ENCODE peak calls at places on chromosome 11, in six cellular contexts. Q is GM12878, B is HepG2, V is H1, Y is K562, O is GM12892. C is an unnamed sample.

GRCh38 chr11:117284053-117284452 is 7.1 kb upstream of the BACE1-AS start:
- DNase-seq in Q (no peak), B (no peak), V (no peak), Y (no peak), O (no peak), C (no peak)

GRCh38 chr11:40215605-40216004 is 1243.8 kb downstream of the LRRC4C start:
- DNase-seq in Q (no peak), B (no peak), V (no peak), Y (no peak), O (no peak), C (no peak)

GRCh38 chr11:116833816-116834534 is 3.4 kb downstream of the APOA1 start:
- DNase-seq in Q (no peak), B (peak), V (no peak), Y (no peak), O (no peak), C (no peak)

GRCh38 chr11:78149646-78150045 is 10.2 kb upstream of the ALG8 start:
- DNase-seq in Q (no peak), B (no peak), V (no peak), Y (no peak), O (no peak), C (no peak)

GRCh38 chr11:45041556-45041955 is 90.9 kb upstream of the TP53I11 start:
- DNase-seq in Q (no peak), B (no peak), V (no peak), Y (no peak), O (no peak), C (no peak)

GRCh38 chr11:57815476-57815875 is 53.9 kb downstream of the CTNND1 start:
- DNase-seq in Q (no peak), B (no peak), V (no peak), Y (no peak), O (no peak), C (no peak)

GRCh38 chr11:121420398-121420797 is 31.7 kb upstream of the SORL1 start:
- DNase-seq in Q (no peak), B (no peak), V (no peak), Y (no peak), O (no peak), C (no peak)

GRCh38 chr11:47998345-47998732 is 18.0 kb downstream of the PTPRJ start:
- DNase-seq in Q (no peak), B (no peak), V (no peak), Y (no peak), O (no peak), C (no peak)

GRCh38 chr11:107307991-107308390 is 149.6 kb downstream of the CWF19L2 start:
- DNase-seq in Q (no peak), B (no peak), V (no peak), Y (no peak), O (no peak), C (no peak)

GRCh38 chr11:69230856-69231425 is 63.0 kb upstream of the MYEOV start:
- DNase-seq in Q (no peak), B (no peak), V (no peak), Y (no peak), O (no peak), C (no peak)

GRCh38 chr11:16632295-16633200 is 105.9 kb upstream of the C11orf58 start:
- DNase-seq in Q (no peak), B (peak), V (peak), Y (no peak), O (no peak), C (no peak)

GRCh38 chr11:119056397-119056999 is 507 bp downstream of the HYOU1 start:
- DNase-seq in Q (no peak), B (no peak), V (peak), Y (peak), O (peak), C (peak)

GRCh38 chr11:123286761-123287160 is 91.7 kb upstream of the CLMP start:
- DNase-seq in Q (no peak), B (no peak), V (no peak), Y (no peak), O (no peak), C (no peak)

GRCh38 chr11:33772300-33772699 is 2.0 kb downstream of the FBXO3 start:
- DNase-seq in Q (no peak), B (peak), V (no peak), Y (peak), O (no peak), C (no peak)

GRCh38 chr11:124867700-124868099 is 2.5 kb downstream of the ROBO3 start:
- DNase-seq in Q (no peak), B (peak), V (no peak), Y (peak), O (no peak), C (peak)

GRCh38 chr11:3122775-3123201 is 42.3 kb downstream of the OSBPL5 start:
- DNase-seq in Q (no peak), B (no peak), V (no peak), Y (no peak), O (no peak), C (no peak)

GRCh38 chr11:76770642-76771445 is 12.3 kb upstream of the TSKU start:
- DNase-seq in Q (no peak), B (peak), V (no peak), Y (no peak), O (no peak), C (no peak)

GRCh38 chr11:6828103-6828502 is 17.4 kb upstream of the OR10A5 start:
- DNase-seq in Q (no peak), B (peak), V (no peak), Y (no peak), O (no peak), C (no peak)

GRCh38 chr11:65960824-65961266 is 689 bp upstream of the SART1 start:
- DNase-seq in Q (no peak), B (no peak), V (no peak), Y (no peak), O (no peak), C (no peak)

GRCh38 chr11:87173185-87174039 is 135.7 kb downstream of the TMEM135 start:
- DNase-seq in Q (no peak), B (peak), V (no peak), Y (no peak), O (no peak), C (no peak)

GRCh38 chr11:70860855-70861254 is 391.5 kb downstream of the SHANK2 start:
- DNase-seq in Q (no peak), B (no peak), V (no peak), Y (no peak), O (no peak), C (no peak)

GRCh38 chr11:77067776-77068460 is 1.1 kb downstream of the CAPN5 start:
- DNase-seq in Q (no peak), B (no peak), V (no peak), Y (no peak), O (no peak), C (no peak)

GRCh38 chr11:23079382-23079813 is 219.1 kb upstream of the CCDC179 start:
- DNase-seq in Q (no peak), B (no peak), V (no peak), Y (no peak), O (no peak), C (no peak)

GRCh38 chr11:95228081-95228859 is 2.7 kb downstream of the SESN3 start:
- DNase-seq in Q (no peak), B (no peak), V (no peak), Y (no peak), O (no peak), C (no peak)

GRCh38 chr11:95231126-95231880 is at the start of gene SESN3:
- DNase-seq in Q (peak), B (peak), V (peak), Y (peak), O (peak), C (peak)

GRCh38 chr11:95231881-95232605 is 1.0 kb upstream of the SESN3 start:
- DNase-seq in Q (no peak), B (no peak), V (peak), Y (no peak), O (no peak), C (no peak)

GRCh38 chr11:95229199-95230053 is 1.6 kb downstream of the SESN3 start:
- DNase-seq in Q (no peak), B (no peak), V (no peak), Y (no peak), O (no peak), C (no peak)

DNA sequence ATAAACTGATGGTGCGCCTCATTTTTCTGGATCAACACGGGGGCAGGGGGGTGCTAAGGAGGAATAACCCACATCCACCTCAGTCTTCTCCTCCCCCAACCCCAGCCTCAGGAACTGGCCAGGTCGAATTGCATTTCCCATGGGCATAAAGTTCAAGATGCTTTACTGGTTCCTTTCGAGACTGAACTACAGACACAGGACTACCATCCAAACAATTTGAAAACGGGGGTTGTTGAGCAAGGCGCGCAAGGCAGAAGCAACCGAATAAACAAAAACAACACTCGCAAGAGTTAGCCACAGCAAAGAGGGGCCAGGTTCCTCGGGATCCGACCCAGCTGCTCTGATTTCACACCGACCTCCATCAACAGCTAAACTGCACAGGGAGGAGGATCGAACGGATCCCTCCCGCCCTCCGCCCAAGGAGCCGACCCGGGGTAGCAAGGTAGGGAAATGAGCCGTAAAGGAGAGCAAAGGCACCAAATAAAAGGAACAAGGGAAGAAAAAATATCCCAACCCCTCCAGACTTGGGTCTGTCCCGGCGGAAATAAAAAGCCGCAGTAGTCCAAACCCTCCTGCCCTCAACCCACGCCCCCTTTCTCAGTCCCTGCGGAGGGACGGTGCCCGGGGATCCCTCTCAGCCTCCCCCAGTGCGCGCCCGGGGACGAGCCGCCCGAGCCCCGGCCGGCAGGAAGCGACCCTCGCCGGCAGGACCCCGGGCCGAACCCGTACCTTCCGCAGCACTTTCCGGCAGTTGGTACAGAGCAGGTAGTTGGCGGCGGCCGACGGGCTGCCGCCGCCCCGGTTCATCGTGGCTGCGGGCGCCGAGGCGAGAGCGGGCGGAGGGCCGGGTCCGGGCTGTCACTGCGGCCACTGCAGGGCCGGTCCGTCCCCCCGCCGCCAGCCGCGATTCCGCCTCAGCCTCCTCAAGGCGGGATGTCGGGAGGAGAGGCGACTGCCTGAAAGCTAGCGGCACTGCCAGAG is 658 bp downstream of the SESN3 start:
- DNase-seq in Q (no peak), B (no peak), V (peak), Y (peak), O (no peak), C (no peak)
- TF ChIP-seq POLR2A in Q (no peak), B (no peak), V (no peak), Y (no peak), O (no peak), C (no peak)

DNA sequence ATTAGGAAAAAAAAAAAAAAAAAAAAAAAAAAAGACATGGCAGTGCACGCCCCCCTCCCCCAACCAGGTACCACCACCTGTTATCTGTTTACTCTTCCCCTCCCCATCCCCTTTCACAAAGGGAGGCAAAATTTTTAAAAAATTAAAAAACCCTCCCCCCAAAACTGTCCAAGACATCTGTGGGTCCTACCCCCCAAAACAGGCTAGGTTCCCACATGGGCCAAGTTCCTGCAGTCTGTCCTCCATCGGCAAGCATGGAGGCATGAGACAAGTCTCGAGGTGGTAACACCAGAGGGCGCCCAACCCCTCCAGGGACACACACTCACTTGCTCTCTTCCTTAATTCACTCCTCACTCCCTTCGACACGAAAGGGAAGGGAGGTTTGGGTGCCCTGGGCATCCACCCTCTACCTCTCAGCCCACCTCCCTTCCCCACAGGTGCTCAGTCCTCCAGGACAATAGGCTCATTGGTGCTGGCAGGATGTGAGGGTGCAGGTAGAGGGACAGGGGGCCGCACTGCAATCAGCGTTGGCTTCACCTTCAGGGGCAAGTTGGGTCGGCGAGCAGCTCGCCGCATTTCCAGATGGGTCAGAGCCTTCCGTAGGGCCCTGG is 2.2 kb upstream of the TUT1 start:
- DNase-seq in Q (no peak), B (peak), V (peak), Y (peak), O (peak), C (no peak)
- TF ChIP-seq TAF1 in Q (no peak), B (no peak), V (no peak), Y (no peak), O (no peak), C (no peak)

GRCh38 chr11:12163181-12163841 is 52.9 kb downstream of the MICAL2 start:
- DNase-seq in Q (no peak), B (peak), V (no peak), Y (no peak), O (no peak), C (no peak)

GRCh38 chr11:12162652-12163051 is 52.3 kb downstream of the MICAL2 start:
- DNase-seq in Q (no peak), B (no peak), V (no peak), Y (no peak), O (no peak), C (no peak)

GRCh38 chr11:12166299-12167092 is 56.1 kb downstream of the MICAL2 start:
- DNase-seq in Q (no peak), B (no peak), V (no peak), Y (no peak), O (no peak), C (no peak)

GRCh38 chr11:12165237-12165875 is 55.0 kb downstream of the MICAL2 start:
- DNase-seq in Q (no peak), B (no peak), V (no peak), Y (no peak), O (no peak), C (no peak)

DNA sequence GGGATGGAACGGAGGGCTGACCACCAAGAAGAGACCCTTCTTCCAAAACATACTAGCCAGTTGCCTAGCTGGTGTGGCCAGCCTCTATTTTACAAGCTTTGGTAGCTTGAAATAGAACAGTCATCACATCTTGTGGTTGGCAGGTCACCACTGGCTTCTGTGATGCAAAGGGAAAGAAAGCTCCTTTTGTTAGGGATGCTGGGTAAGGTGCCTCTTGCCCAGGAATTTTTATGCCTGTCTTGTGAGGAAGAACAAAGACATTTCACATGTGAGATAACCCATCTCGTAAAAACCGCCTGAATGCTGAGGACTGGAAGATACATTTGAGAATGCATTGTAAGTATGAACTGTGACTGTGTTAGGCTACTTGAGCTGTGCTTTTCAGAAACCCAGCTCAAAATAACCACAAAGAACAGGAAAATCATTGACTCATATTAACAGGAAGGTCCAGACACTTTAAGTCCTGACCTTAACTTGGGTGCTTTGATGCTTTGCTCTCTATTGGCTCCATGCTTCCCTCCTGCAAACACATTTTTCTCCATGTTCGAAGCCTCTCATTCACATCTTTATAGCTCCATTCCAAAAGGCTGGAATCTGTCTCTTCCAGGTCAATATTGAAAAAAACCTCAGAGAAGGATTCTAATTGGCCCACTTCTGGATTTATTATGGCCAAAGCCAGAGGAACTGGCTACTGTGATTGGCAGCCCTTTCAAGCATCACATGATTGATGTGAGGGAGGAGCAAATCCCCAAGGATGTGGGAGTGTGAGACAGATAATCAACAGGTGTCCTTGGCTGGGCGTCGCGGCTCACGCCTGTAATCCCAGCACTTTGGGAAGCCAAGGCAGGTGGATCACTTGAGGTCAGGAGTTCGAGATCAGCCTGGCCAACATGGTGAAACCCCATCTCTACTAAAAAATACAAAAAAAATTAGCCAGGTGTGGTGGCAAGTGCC is 53.9 kb downstream of the MICAL2 start:
- DNase-seq in Q (no peak), B (no peak), V (no peak), Y (no peak), O (no peak), C (no peak)
- TF ChIP-seq POLR2A in Q (no peak), B (no peak), V (no peak), Y (no peak), O (no peak), C (no peak)

GRCh38 chr11:130796828-130797227 is 119.5 kb downstream of the SNX19 start:
- DNase-seq in Q (no peak), B (no peak), V (no peak), Y (no peak), O (no peak), C (no peak)

GRCh38 chr11:130802567-130802966 is 113.7 kb downstream of the SNX19 start:
- DNase-seq in Q (no peak), B (no peak), V (no peak), Y (no peak), O (no peak), C (no peak)

GRCh38 chr11:130798801-130799200 is 117.5 kb downstream of the SNX19 start:
- DNase-seq in Q (no peak), B (no peak), V (no peak), Y (no peak), O (no peak), C (no peak)

GRCh38 chr11:130801287-130802146 is 114.8 kb downstream of the SNX19 start:
- DNase-seq in Q (no peak), B (no peak), V (no peak), Y (no peak), O (no peak), C (no peak)

GRCh38 chr11:130798280-130798679 is 118.0 kb downstream of the SNX19 start:
- DNase-seq in Q (no peak), B (no peak), V (no peak), Y (no peak), O (no peak), C (no peak)
- TF ChIP-seq TAF1 in Q (no peak), B (no peak), V (no peak), Y (no peak), O (no peak), C (no peak)